ENCODE peak calls at places on chromosomes 11 and 22, in four cellular contexts. Q, Y, R and B are unnamed samples.

GRCh38 chr11:76863196-76863777 is 2.6 kb downstream of the ACER3 start:
- DNase-seq in Q (no peak), Y (no peak), R (no peak), B (no peak)

GRCh38 chr22:46577361-46578249 is 40.2 kb upstream of the CELSR1 start:
- DNase-seq in Q (peak), Y (no peak), R (no peak), B (no peak)

GRCh38 chr11:134390706-134391105 is 21.3 kb downstream of the B3GAT1 start:
- DNase-seq in Q (no peak), Y (no peak), R (no peak), B (no peak)

GRCh38 chr11:92300871-92301270 is 76.3 kb downstream of the FAT3 start:
- DNase-seq in Q (no peak), Y (no peak), R (no peak), B (no peak)

GRCh38 chr11:16843307-16843706 is 104.9 kb downstream of the C11orf58 start:
- DNase-seq in Q (peak), Y (no peak), R (no peak), B (no peak)

GRCh38 chr22:26367402-26368245 is 61.4 kb upstream of the ASPHD2 start:
- DNase-seq in Q (peak), Y (peak), R (no peak), B (peak)

GRCh38 chr22:36327922-36328551 is 59.7 kb downstream of the MYH9 start:
- DNase-seq in Q (no peak), Y (no peak), R (no peak), B (peak)

GRCh38 chr22:19878461-19879247 is 24.0 kb upstream of the GNB1L start:
- DNase-seq in Q (no peak), Y (peak), R (no peak), B (peak)

GRCh38 chr11:126949066-126949945 is 51.3 kb downstream of the KIRREL3 start:
- DNase-seq in Q (no peak), Y (no peak), R (no peak), B (peak)

GRCh38 chr11:114207096-114207495 is 89.1 kb upstream of the NNMT start:
- DNase-seq in Q (no peak), Y (no peak), R (no peak), B (no peak)

GRCh38 chr11:28606930-28607329 is 498.7 kb downstream of the METTL15 start:
- DNase-seq in Q (no peak), Y (no peak), R (no peak), B (no peak)
- TF ChIP-seq CHD1 in Q (no peak), Y (no peak), R (no peak), B (no peak)

DNA sequence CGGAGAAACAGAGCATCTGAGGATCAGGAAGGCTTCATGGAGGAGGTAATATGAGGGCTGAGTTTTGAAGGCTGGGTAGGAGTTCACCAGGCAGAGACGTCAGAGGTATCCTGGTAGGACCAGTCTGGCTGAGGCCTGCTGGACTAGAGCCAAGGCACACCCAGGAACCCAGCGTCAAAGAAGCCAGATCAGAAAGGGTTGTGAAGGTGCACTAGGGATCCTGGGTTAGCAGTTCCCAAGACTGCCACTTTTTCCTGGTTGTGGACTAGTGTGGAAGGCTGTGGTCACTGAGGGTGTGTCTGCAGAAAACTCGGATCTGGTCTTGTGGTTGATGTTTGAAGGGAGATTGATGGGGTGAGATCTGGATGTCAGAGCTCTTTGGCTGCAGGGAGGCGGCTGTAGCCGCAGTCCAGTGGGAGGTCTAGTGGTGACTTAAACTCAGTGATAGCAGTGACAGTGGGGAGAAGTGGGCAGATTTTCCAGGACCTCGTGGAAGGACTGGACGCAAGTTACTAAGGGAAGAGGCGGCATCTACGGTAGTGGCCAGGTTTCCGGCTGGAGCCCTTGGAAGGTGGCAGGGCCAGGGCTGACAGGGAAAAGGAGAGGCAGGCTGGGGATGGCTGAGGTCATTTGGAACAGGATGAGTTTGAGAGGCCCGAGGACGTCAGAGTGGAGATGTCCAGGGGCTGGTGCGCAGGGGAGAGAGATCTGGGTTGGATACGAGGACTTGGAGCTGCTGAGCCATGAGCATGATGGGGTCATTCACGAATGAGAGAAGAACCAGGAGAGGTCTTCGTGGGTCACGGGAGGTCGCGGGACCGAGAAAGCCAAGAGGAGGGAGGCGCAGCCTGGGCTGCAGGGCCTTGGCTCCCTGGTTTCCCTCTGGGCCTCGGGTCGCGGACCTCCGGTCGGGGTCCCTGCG is 10.9 kb downstream of the RELA start:
- DNase-seq in Q (peak), Y (no peak), R (no peak), B (peak)
- TF ChIP-seq CHD1 in Q (peak), Y (no peak), R (no peak), B (no peak)

DNA sequence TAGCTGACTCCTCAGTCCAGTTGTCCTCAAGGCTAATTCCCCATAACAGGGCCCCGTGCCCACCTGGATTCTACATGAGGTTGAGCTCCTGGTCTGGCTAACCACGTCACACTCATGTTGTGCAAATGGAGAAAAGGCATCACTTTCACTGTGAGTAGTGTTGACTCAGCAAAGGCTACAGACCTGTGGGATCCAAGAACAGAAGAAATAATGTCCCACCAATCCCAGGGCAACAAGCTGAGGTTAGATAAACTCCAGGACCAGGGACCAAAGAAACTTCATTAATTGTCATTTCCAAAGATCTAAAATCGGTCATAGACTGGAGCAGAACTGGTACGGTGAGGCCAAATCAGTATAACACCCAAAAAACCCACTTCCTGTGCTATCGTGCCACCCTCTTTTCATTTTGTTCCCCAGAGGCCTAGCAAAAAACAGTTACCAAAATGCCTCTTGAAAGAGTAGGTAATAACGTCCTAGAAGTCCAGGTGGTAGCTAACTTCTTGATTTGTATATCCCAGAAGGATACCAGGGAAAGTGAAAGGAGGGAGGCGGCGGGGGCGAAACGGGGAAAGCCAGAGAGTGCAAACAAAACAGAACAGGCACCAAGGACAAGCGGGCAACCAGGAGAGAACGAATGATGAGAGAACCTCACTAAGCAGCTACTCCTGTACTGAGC is 1.4 kb downstream of the PCSK7 start:
- DNase-seq in Q (no peak), Y (no peak), R (peak), B (peak)
- TF ChIP-seq CHD1 in Q (no peak), Y (no peak), R (no peak), B (no peak)

GRCh38 chr11:6403539-6403938 is 13.3 kb downstream of the SMPD1 start:
- DNase-seq in Q (no peak), Y (no peak), R (no peak), B (no peak)

GRCh38 chr11:6401439-6401838 is 11.2 kb downstream of the SMPD1 start:
- DNase-seq in Q (no peak), Y (no peak), R (no peak), B (no peak)

GRCh38 chr11:6400431-6401345 is 10.4 kb downstream of the SMPD1 start:
- DNase-seq in Q (no peak), Y (no peak), R (no peak), B (no peak)

GRCh38 chr11:6402561-6402981 is 12.3 kb downstream of the SMPD1 start:
- DNase-seq in Q (no peak), Y (no peak), R (peak), B (peak)

DNA sequence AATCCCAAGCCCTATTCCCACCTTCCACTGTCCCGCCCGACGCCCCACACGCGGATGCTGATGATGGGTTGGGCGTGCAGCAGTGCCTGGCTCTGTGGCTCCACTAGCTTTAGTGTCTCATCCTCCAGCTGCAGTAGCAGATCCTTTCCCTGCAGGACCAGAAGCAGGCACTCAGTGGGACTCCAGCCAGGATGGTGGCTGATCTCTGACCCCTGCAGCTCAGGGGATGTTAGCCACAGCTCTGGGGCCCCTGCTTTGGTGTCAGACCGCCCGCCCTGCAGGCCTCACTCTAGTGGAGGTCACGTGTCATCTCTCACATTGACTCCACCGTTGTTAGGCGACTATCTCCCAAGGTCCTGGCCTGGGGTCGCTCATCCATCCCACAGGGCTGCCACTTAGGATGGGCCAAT is 11.8 kb downstream of the SMPD1 start:
- DNase-seq in Q (no peak), Y (no peak), R (no peak), B (no peak)
- TF ChIP-seq CHD1 in Q (no peak), Y (no peak), R (no peak), B (no peak)

DNA sequence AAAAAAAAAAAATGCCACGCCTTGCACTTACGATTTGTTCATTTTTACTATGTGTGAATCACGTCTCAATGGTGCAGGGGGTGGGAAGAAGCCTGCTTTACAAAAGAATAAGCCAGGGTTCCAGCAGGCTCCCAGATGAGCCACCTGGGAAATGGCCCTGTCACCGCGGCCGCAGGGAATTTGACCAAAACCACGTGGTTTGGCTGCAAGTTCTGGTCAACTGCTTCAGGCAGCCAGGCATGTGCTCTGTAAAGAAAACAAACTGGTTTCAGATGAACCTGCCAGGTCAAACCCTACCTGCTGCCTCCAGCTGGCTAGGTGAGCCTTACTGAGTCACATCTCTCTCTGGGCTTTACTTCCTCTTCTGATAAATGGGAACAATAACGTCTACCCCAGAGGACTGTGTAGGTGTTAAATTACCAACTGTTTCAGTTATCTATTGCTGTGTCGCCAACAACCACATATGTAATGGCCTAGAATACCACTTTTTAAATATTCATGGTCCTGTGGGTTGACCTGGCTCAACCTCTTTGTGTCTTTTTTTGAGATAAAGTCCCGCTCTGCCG is 30.5 kb upstream of the GCAT start:
- DNase-seq in Q (no peak), Y (no peak), R (peak), B (peak)
- TF ChIP-seq CHD1 in Q (no peak), Y (no peak), R (no peak), B (no peak)

GRCh38 chr11:110935018-110935640 is 222.9 kb upstream of the ARHGAP20 start:
- DNase-seq in Q (no peak), Y (no peak), R (no peak), B (no peak)

DNA sequence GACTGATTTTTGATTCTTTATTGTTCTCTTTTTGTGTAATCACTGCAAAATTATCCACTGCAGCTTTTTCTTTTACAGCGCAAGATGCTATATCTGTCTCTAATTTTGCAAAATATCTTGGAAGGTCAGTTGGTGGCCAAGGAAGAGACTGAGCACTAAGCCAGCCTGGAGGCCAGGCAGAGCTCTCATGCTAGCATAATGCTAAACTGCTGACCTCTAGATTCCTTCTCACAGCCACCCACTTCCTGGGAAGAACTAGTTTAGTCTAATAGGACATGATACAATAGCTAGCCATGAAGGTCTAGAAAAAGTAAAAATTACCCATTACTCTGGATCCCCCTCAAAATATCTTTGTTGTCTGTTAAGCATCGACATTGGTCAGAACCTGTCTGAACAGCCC is 227.2 kb upstream of the ARHGAP20 start:
- DNase-seq in Q (no peak), Y (no peak), R (no peak), B (no peak)
- TF ChIP-seq CHD1 in Q (no peak), Y (no peak), R (no peak), B (no peak)

GRCh38 chr11:86636275-86636674 is 36.1 kb downstream of the ME3 start:
- DNase-seq in Q (no peak), Y (no peak), R (no peak), B (peak)
- TF ChIP-seq CHD1 in Q (no peak), Y (no peak), R (no peak), B (no peak)

GRCh38 chr11:102837646-102838045 is 5.8 kb downstream of the MMP3 start:
- DNase-seq in Q (no peak), Y (no peak), R (no peak), B (no peak)

GRCh38 chr11:102843474-102843873 is at the start of gene MMP3:
- DNase-seq in Q (no peak), Y (no peak), R (no peak), B (peak)

GRCh38 chr11:102846292-102846691 is 2.9 kb upstream of the MMP3 start:
- DNase-seq in Q (no peak), Y (no peak), R (no peak), B (peak)

GRCh38 chr11:102840018-102840417 is 3.4 kb downstream of the MMP3 start:
- DNase-seq in Q (no peak), Y (no peak), R (no peak), B (no peak)

GRCh38 chr11:102842930-102843329 is 479 bp downstream of the MMP3 start:
- DNase-seq in Q (no peak), Y (no peak), R (no peak), B (peak)
- TF ChIP-seq CHD1 in Q (no peak), Y (no peak), R (no peak), B (no peak)

GRCh38 chr22:43667658-43668057 is 144.4 kb downstream of the EFCAB6 start:
- DNase-seq in Q (no peak), Y (no peak), R (no peak), B (no peak)
- TF ChIP-seq CHD1 in Q (no peak), Y (no peak), R (no peak), B (no peak)